ENCODE peak calls at places on chromosomes 6 and 20, in seven cellular contexts. O is AG10803, E is upper lobe of right lung, M is AG04449, F is coronary artery, P is GM06990, H is choroid plexus epithelial cell. C is an unnamed sample.

GRCh38 chr6:49326337-49326736 is 136.7 kb downstream of the MMUT start:
- DNase-seq in F (no peak), O (peak), H (peak), M (peak), E (no peak), P (no peak), C (no peak)

GRCh38 chr20:18506744-18507143 is 996 bp upstream of the SEC23B start:
- DNase-seq in O (no peak), M (no peak), F (no peak), E (no peak), H (no peak), P (no peak), C (no peak)

GRCh38 chr20:58891686-58892125 is 39.2 kb downstream of the GNAS start:
- DNase-seq in H (peak), E (peak), P (no peak), M (no peak), F (no peak), O (no peak), C (no peak)

GRCh38 chr6:166032366-166033171 is 135.1 kb downstream of the TBXT start:
- DNase-seq in E (no peak), F (no peak), O (peak), P (no peak), H (peak), M (peak), C (no peak)

GRCh38 chr6:166806217-166806838 is 150.0 kb downstream of the RNASET2 start:
- DNase-seq in H (no peak), P (no peak), O (no peak), M (no peak), F (no peak), E (no peak), C (no peak)

GRCh38 chr6:111767752-111768430 is 105.4 kb downstream of the FYN start:
- DNase-seq in O (no peak), P (no peak), E (no peak), F (no peak), H (no peak), M (no peak), C (no peak)

GRCh38 chr6:78436335-78436734 is 431.0 kb upstream of the IRAK1BP1 start:
- DNase-seq in H (peak), E (no peak), P (no peak), O (peak), M (no peak), F (no peak), C (peak)

GRCh38 chr6:31083742-31084354 is 28.5 kb downstream of the C6orf15 start:
- DNase-seq in H (peak), O (peak), M (peak), E (no peak), P (no peak), F (no peak), C (peak)

GRCh38 chr20:64091340-64091739 is 7.1 kb upstream of the LKAAEAR1 start:
- DNase-seq in H (no peak), F (no peak), O (no peak), E (no peak), M (no peak), P (no peak), C (no peak)

GRCh38 chr20:32519367-32519730 is 65.8 kb downstream of the NOL4L start:
- DNase-seq in O (no peak), M (no peak), E (no peak), H (no peak), F (no peak), P (no peak), C (no peak)

GRCh38 chr20:32517914-32518592 is 67.1 kb downstream of the NOL4L start:
- DNase-seq in M (no peak), E (no peak), O (no peak), F (no peak), H (no peak), P (no peak), C (no peak)

GRCh38 chr20:32520927-32521203 is 64.3 kb downstream of the NOL4L start:
- DNase-seq in M (no peak), P (no peak), E (no peak), H (no peak), F (no peak), O (no peak), C (no peak)

GRCh38 chr20:32516985-32517873 is 67.9 kb downstream of the NOL4L start:
- DNase-seq in O (no peak), M (no peak), H (no peak), E (no peak), F (no peak), P (no peak), C (no peak)

GRCh38 chr20:32518593-32519366 is 66.4 kb downstream of the NOL4L start:
- DNase-seq in F (no peak), P (no peak), H (no peak), E (no peak), O (no peak), M (no peak), C (no peak)
- TF ChIP-seq CTCF in F (no peak), P (no peak), H (no peak), E (no peak), O (no peak), M (no peak), C (no peak)

GRCh38 chr6:35484921-35485392 is 11.9 kb downstream of the TEAD3 start:
- DNase-seq in O (peak), E (no peak), F (no peak), H (no peak), P (no peak), M (no peak), C (no peak)

GRCh38 chr6:35487653-35488516 is 9.0 kb downstream of the TEAD3 start:
- DNase-seq in F (no peak), P (no peak), O (peak), E (peak), M (no peak), H (peak), C (no peak)

GRCh38 chr6:35483892-35484645 is 12.8 kb downstream of the TEAD3 start:
- DNase-seq in O (no peak), P (no peak), H (no peak), E (no peak), M (no peak), F (no peak), C (no peak)

GRCh38 chr6:35485402-35485877 is 11.4 kb downstream of the TEAD3 start:
- DNase-seq in O (peak), H (peak), M (no peak), E (peak), P (no peak), F (no peak), C (no peak)

GRCh38 chr6:35486005-35486925 is 10.6 kb downstream of the TEAD3 start:
- DNase-seq in P (no peak), H (no peak), E (peak), M (no peak), F (peak), O (no peak), C (no peak)
- H3K4me3 ChIP-seq in P (no peak), H (no peak), E (peak), M (no peak), F (peak), O (no peak), C (no peak)

DNA sequence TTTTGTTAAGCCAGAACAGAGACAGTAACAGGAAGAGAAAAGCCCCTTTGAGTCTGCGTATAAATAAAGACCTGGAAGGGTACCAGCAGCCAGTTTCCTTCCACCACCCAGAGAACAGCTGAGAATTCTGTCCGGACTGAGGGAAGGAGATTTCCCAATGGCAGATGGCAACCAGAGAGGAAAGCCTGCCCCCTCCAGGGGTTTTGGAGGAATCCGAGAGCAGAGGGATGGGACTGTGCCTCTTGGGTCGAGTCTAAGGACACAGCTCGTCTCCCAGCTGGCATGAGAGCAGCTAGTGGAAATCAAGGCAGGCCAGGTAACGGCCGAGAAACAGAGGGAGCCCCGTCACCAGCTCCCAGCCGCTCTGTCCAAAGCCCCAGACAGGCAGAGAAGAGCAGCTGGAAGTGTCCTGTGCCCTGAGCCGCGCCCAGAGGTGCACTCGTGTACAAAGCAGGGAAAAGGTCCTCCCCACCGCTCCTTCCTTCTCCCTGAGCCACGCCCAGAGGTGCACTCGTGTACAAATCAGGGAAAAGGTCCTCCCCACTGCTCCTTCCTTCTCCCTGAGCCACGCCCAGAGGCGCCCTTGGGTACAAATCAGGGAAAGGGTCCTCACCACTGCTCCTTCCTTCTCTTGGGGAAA is 134.0 kb upstream of the SNX9 start:
- DNase-seq in M (no peak), F (no peak), E (peak), O (peak), P (no peak), H (no peak), C (no peak)
- TF ChIP-seq CTCF in M (peak), F (no peak), E (no peak), O (peak), P (no peak), H (peak), C (no peak)

GRCh38 chr6:158934157-158934556 is 65.8 kb downstream of the RSPH3 start:
- DNase-seq in P (no peak), E (no peak), O (no peak), F (no peak), H (no peak), M (no peak), C (no peak)

GRCh38 chr6:158938811-158939254 is 61.2 kb downstream of the RSPH3 start:
- DNase-seq in P (no peak), F (no peak), H (no peak), O (peak), E (no peak), M (no peak), C (no peak)

GRCh38 chr6:158939255-158940170 is 60.5 kb downstream of the RSPH3 start:
- DNase-seq in O (no peak), H (no peak), E (peak), F (no peak), P (peak), M (no peak), C (no peak)

GRCh38 chr6:158941246-158941645 is 58.8 kb downstream of the RSPH3 start:
- DNase-seq in O (no peak), P (no peak), M (no peak), E (no peak), F (no peak), H (no peak), C (no peak)

DNA sequence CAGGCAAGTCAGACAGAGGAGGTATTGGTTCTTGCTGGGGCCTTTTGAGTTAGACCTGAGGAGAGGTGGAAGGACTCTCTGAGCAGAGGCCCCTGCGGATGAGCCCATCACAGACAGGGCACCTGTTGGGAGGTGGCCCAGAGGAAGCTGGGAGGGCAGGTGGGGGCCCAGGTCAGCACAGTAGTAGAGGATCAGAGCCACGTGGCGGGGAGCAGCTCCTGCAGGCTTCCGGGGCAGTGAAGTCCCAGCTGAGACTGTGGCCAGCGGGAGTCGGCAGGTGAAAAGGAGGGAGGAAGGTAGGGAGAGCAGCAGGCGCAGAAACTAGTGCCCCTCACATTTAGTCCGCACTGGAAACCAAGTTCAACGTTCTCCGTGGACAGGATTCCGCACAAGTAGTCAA is 61.8 kb downstream of the RSPH3 start:
- DNase-seq in O (no peak), F (no peak), P (no peak), M (no peak), H (no peak), E (no peak), C (no peak)
- H3K4me3 ChIP-seq in O (no peak), F (no peak), P (no peak), M (no peak), H (no peak), E (no peak), C (no peak)

DNA sequence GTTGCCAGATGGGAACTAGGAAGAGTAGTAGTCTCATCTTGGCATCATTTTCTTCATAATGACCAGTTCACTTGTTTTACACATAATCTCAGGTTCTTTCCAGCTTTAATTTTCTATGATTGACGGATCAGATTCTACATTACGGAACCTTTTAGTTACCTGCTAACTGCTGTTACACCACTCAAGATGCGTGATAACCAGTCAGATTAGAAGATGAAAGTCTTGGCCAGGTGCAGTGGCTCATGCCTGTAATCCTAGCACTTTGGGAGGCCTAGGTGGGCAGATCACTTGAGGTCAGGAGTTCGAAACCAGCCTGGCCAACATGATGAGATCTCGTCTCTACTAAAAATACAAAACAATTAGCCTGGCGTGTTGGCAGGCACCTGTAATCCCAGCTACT is 92.5 kb downstream of the NCOA3 start:
- DNase-seq in F (no peak), P (no peak), O (no peak), M (no peak), H (no peak), E (no peak), C (no peak)
- TF ChIP-seq CTCF in F (no peak), P (no peak), O (no peak), M (no peak), H (no peak), E (no peak), C (no peak)

DNA sequence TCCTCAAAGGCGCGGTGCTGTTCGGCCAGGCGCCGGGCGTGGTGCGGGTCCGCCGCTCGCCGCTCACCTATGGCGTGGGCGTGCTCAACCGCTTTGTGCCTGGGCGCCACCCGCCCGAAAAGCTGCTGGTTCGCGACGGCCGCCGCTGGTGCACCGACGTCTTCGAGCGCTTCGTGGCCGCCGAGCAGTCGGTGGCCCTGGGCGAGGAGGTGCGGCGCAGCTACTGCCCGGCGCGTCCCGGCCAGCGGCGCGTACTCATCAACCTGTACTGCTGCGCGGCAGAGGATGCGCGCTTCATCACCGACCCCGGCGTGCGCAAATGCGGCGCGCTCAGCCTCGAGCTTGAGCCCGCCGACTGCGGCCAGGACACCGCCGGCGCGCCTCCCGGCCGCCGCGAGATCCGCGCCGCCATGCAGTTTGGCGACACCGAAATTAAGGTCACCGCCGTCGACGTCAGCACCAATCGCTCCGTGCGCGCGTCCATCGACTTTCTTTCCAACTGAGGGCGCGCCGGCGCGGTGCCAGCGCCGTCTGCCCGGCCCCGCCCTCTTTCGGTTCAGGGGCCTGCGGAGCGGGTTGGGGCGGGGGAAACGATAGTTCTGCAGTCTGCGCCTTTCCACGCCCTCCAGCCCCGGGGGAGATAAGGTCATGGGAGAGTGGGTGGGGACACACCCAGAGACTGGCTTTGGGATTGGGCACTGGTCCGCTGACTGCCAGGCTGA is 15.7 kb downstream of the ADISSP start:
- DNase-seq in P (peak), O (no peak), M (no peak), H (no peak), F (no peak), E (peak), C (no peak)
- H3K4me3 ChIP-seq in P (no peak), O (no peak), M (no peak), H (no peak), F (peak), E (peak), C (no peak)

DNA sequence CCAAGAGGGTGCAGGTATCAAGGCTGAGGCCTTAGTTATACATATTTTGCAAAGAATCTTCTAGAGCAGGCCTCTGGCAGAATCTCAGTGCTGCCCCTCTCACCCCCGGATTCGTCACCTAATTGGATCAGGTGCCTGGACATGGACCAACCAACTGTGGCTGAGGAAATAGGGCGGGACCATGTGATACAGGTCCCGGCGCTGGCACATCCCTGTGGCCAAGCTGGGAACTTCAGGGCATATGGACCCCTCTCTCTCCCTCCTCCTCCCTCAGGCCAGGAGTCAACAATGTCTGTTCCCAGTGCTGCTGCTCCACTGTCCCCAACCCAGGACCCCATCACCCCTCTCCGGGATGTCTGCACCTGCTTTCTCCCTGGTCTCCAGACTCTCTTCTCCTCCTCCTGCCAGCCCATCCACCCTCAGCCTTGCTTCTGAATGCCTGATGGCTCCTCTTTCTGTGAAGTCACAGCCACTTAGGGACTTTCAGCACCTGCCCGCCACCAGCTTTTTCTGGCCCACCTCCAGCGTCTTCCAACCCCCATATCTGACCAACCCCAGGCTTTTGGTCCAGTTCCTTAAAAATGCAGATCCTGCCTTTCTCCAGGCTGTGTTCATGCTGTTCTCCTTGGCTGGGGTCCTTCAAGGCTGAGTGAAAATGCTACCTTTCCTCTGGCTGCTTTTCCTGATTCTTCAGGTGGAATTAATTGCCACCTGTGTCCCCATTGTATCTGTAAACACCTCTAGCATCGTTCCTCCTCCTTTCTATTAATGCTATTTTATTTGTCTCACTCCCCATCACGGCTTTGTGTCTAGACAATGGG is 19.0 kb upstream of the MLN start:
- DNase-seq in H (peak), F (no peak), O (no peak), P (no peak), E (no peak), M (no peak), C (no peak)
- TF ChIP-seq CTCF in H (peak), F (no peak), O (peak), P (no peak), E (peak), M (peak), C (peak)

DNA sequence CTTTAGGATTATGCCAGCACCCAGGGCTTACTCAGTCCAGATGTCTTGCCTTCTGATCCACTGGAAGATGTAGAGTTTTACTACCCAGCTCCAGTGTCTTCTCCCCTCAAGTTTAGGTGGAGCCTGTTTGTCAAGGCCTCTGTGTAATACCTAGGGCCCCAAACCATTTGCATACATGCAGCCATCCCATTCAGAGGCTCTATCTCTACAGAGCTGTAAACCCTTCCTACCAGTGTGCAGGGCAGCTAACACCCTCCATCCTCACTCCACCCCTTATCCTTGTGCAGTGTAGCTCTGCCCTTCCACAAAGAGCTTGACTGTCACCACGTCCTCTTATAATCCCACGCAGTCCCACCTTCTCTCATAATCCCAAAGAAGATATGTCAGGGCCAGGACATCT is 84.8 kb upstream of the SHLD1 start:
- DNase-seq in F (no peak), P (no peak), H (no peak), O (no peak), E (no peak), M (no peak), C (no peak)
- H3K4me3 ChIP-seq in F (no peak), P (no peak), H (no peak), O (no peak), E (no peak), M (no peak), C (no peak)

DNA sequence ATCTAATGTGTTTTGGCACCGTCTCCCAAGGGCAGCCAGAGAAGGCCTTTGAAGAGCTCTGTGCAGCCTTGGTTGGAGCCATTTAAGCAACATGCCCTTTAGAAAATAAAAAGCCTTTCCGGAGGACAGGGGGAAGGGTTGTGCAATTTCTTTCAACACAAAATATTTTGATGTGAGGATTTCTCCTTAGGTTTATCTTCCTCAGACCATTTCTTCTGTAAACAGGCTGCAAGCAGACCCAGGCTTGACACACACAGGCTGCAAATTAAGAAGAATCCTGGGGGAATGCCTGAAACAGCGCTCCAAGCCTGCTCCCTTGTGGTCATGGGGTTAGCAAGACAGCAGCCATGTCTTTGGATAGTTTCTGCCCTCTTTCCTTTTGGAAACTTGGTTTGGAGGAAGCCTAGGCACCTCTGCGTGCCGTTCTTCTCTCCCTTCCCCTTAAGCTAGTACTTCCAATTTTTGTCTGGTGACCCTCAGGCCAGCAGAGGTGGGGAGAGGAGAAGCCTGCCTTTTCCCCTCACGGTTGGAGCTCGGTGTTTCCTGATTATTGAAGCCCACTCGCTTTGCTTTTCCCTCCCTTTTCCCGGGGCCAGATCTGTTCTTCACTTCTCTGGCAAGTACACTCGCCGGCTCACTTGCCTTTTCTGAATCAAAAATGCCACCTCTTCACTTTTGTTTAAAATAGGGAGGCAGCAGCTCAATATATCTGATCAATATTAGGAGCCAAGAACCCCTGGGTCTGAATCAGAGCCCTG is 39.6 kb upstream of the NOX3 start:
- DNase-seq in H (peak), O (peak), F (peak), E (no peak), M (peak), P (no peak), C (peak)
- TF ChIP-seq CTCF in H (peak), O (peak), F (no peak), E (peak), M (peak), P (no peak), C (peak)

C was measured in HFF-Myc.